ENCODE peak calls at places on chromosomes 6 and 20, in six cellular contexts. T, Y, B, V, A and H are unnamed samples.

GRCh38 chr20:16947346-16947943 is 199.3 kb downstream of the OTOR start:
- DNase-seq in A (no peak), B (no peak), Y (no peak), V (no peak), T (no peak), H (no peak)

GRCh38 chr6:111477481-111477938 is 5.5 kb downstream of the REV3L start:
- DNase-seq in B (peak), V (no peak), Y (no peak), T (no peak), A (no peak), H (no peak)

GRCh38 chr20:20593447-20594170 is 118.8 kb downstream of the RALGAPA2 start:
- DNase-seq in T (no peak), V (no peak), Y (peak), A (peak), B (peak), H (no peak)

GRCh38 chr6:112033824-112034223 is 20.1 kb upstream of the CCN6 start:
- DNase-seq in T (no peak), B (no peak), A (no peak), V (no peak), Y (no peak), H (no peak)

GRCh38 chr20:20327756-20328155 is 40.1 kb upstream of the INSM1 start:
- DNase-seq in B (no peak), A (no peak), Y (no peak), T (no peak), V (no peak), H (no peak)

GRCh38 chr6:45637611-45638257 is 260.0 kb upstream of the SUPT3H start:
- DNase-seq in T (no peak), A (no peak), B (no peak), V (no peak), Y (no peak), H (no peak)

GRCh38 chr20:19690462-19690861 is 67.6 kb upstream of the RIN2 start:
- DNase-seq in B (no peak), T (no peak), Y (no peak), A (no peak), V (no peak), H (no peak)

GRCh38 chr6:151675746-151676459 is 131.6 kb upstream of the ESR1 start:
- DNase-seq in V (no peak), A (peak), B (peak), Y (no peak), T (peak), H (peak)

GRCh38 chr6:151609146-151609962 is 115.5 kb downstream of the CCDC170 start:
- DNase-seq in T (no peak), A (no peak), V (peak), Y (no peak), B (no peak), H (no peak)

GRCh38 chr6:116616757-116617093 is 446 bp downstream of the RSPH4A start:
- DNase-seq in A (no peak), T (peak), Y (no peak), B (peak), V (peak), H (no peak)

GRCh38 chr6:43678341-43678740 is 9.2 kb downstream of the MRPS18A start:
- DNase-seq in A (no peak), Y (no peak), T (no peak), V (no peak), B (no peak), H (no peak)

GRCh38 chr6:5713519-5713918 is 293.2 kb downstream of the NRN1 start:
- DNase-seq in B (no peak), A (no peak), Y (no peak), V (no peak), T (no peak), H (no peak)

GRCh38 chr6:39493174-39493573 is 170.7 kb upstream of the KCNK16 start:
- DNase-seq in T (no peak), A (no peak), Y (peak), B (no peak), V (no peak), H (no peak)

GRCh38 chr6:32081168-32081624 is 27.9 kb downstream of the TNXB start:
- DNase-seq in B (no peak), V (peak), Y (peak), A (no peak), T (no peak), H (peak)

GRCh38 chr20:23225407-23226060 is 125.1 kb upstream of the NXT1 start:
- DNase-seq in V (no peak), T (no peak), A (no peak), B (peak), Y (peak), H (peak)

GRCh38 chr20:57361517-57361916 is 10.5 kb downstream of the RAE1 start:
- DNase-seq in B (no peak), Y (peak), V (no peak), A (no peak), T (no peak), H (no peak)

GRCh38 chr6:115796061-115796460 is 264.6 kb downstream of the FRK start:
- DNase-seq in Y (no peak), A (no peak), T (no peak), V (no peak), B (no peak), H (no peak)

GRCh38 chr20:3010985-3011723 is 32.3 kb upstream of the GNRH2 start:
- DNase-seq in T (no peak), Y (peak), V (no peak), B (no peak), A (no peak), H (no peak)

GRCh38 chr6:56683882-56684281 is 41.2 kb upstream of the DST start:
- DNase-seq in V (no peak), T (no peak), Y (peak), A (no peak), B (no peak), H (peak)

GRCh38 chr6:4666886-4667513 is 109.2 kb upstream of the CDYL start:
- DNase-seq in Y (no peak), V (no peak), A (no peak), T (no peak), B (no peak), H (no peak)

GRCh38 chr6:145705561-145705960 is 29.8 kb downstream of the EPM2A start:
- DNase-seq in V (no peak), Y (no peak), B (no peak), T (no peak), A (no peak), H (no peak)

GRCh38 chr20:58349586-58349985 is 39.4 kb upstream of the VAPB start:
- DNase-seq in A (no peak), Y (no peak), V (no peak), B (no peak), T (no peak), H (no peak)

GRCh38 chr20:51037499-51038110 is 14.7 kb upstream of the KCNG1 start:
- DNase-seq in V (no peak), B (no peak), T (no peak), Y (no peak), A (no peak), H (no peak)

GRCh38 chr20:23106271-23106851 is 20.2 kb upstream of the CD93 start:
- DNase-seq in Y (no peak), A (no peak), B (no peak), V (no peak), T (no peak), H (peak)

GRCh38 chr20:4067600-4068261 is 52.4 kb upstream of the RNF24 start:
- DNase-seq in T (no peak), Y (no peak), B (peak), A (no peak), V (no peak), H (no peak)

GRCh38 chr6:53352360-53352759 is 3.6 kb upstream of the ELOVL5 start:
- DNase-seq in Y (no peak), A (no peak), B (no peak), V (no peak), T (no peak), H (no peak)

GRCh38 chr6:48990746-48991145 is 472.3 kb downstream of the MMUT start:
- DNase-seq in T (peak), Y (no peak), V (no peak), A (no peak), B (no peak), H (no peak)

GRCh38 chr6:160919713-160920112 is 71.9 kb upstream of the MAP3K4 start:
- DNase-seq in B (no peak), V (no peak), A (no peak), T (no peak), Y (peak), H (no peak)

GRCh38 chr20:35788796-35789195 is 17.0 kb downstream of the PHF20 start:
- DNase-seq in A (no peak), V (no peak), B (no peak), T (no peak), Y (no peak), H (no peak)

GRCh38 chr6:43742931-43743632 is 26.9 kb upstream of the VEGFA start:
- DNase-seq in A (peak), B (no peak), T (no peak), V (no peak), Y (no peak), H (no peak)

GRCh38 chr6:11140061-11140460 is 28.5 kb upstream of the ERVFRD-1 start:
- DNase-seq in T (no peak), V (no peak), A (no peak), B (no peak), Y (no peak), H (no peak)

GRCh38 chr6:16909599-16910360 is 148.5 kb upstream of the ATXN1 start:
- DNase-seq in A (no peak), T (no peak), V (no peak), B (no peak), Y (peak), H (no peak)

GRCh38 chr6:169160855-169161560 is 92.6 kb downstream of the THBS2 start:
- DNase-seq in B (no peak), Y (no peak), A (no peak), T (no peak), V (no peak), H (no peak)

GRCh38 chr6:47438481-47439347 is 38.9 kb upstream of the CD2AP start:
- DNase-seq in B (no peak), Y (no peak), T (no peak), A (no peak), V (no peak), H (no peak)

GRCh38 chr6:37202788-37203491 is 33.0 kb downstream of the PIM1 start:
- DNase-seq in Y (no peak), T (no peak), V (no peak), A (no peak), B (no peak), H (peak)